ENCODE peak calls at places on chromosomes 1 and 21, in six cellular contexts. Z is left ventricle myocardium inferior, F is endodermal cell, M is uterus, B is heart right ventricle, U is OCI-LY7. C is an unnamed sample.

GRCh38 chr1:94743866-94744265 is 76.3 kb upstream of the SLC44A3 start:
- DNase-seq in Z (no peak), F (no peak), M (no peak), B (no peak), U (no peak), C (no peak)

GRCh38 chr1:119682141-119682540 is 29.6 kb upstream of the PHGDH start:
- DNase-seq in Z (no peak), F (no peak), M (no peak), B (no peak), U (no peak), C (no peak)

GRCh38 chr1:158026641-158027040 is 33.2 kb downstream of the KIRREL1 start:
- DNase-seq in Z (no peak), F (no peak), M (no peak), B (no peak), U (no peak), C (no peak)

GRCh38 chr1:7550261-7550850 is 220.7 kb upstream of the VAMP3 start:
- DNase-seq in Z (no peak), F (peak; percentile 93), M (no peak), B (no peak), U (no peak), C (no peak)

GRCh38 chr1:15916916-15917315 is 59.0 kb downstream of the ZBTB17 start:
- DNase-seq in Z (no peak), F (no peak), M (no peak), B (no peak), U (no peak), C (no peak)

GRCh38 chr1:3550511-3551289 is 60.6 kb downstream of the MEGF6 start:
- DNase-seq in Z (no peak), F (no peak), M (no peak), B (no peak), U (no peak), C (no peak)

GRCh38 chr1:85264150-85264549 is 4.7 kb upstream of the C1orf52 start:
- DNase-seq in Z (no peak), F (no peak), M (no peak), B (no peak), U (no peak), C (no peak)

GRCh38 chr1:207188901-207189300 is 84.9 kb downstream of the C4BPA start:
- DNase-seq in Z (no peak), F (no peak), M (no peak), B (no peak), U (no peak), C (no peak)

GRCh38 chr1:183272390-183272801 is 86.3 kb downstream of the LAMC2 start:
- DNase-seq in Z (no peak), F (no peak), M (no peak), B (no peak), U (no peak), C (no peak)

GRCh38 chr1:217506878-217507277 is 124.0 kb downstream of the GPATCH2 start:
- DNase-seq in Z (no peak), F (no peak), M (no peak), B (no peak), U (no peak), C (no peak)

GRCh38 chr1:113325039-113325438 is 65.3 kb upstream of the MAGI3 start:
- DNase-seq in Z (no peak), F (no peak), M (no peak), B (no peak), U (no peak), C (peak; percentile 7)

GRCh38 chr21:33817663-33818433 is 97.8 kb downstream of the ATP5PO start:
- DNase-seq in Z (no peak), F (no peak), M (no peak), B (no peak), U (no peak), C (no peak)

GRCh38 chr1:104648269-104648691 is 898.6 kb downstream of the AMY1C start:
- DNase-seq in Z (no peak), F (no peak), M (no peak), B (no peak), U (peak; percentile 53), C (peak; percentile 0)

GRCh38 chr1:53327183-53327941 is 508 bp downstream of the LRP8 start:
- DNase-seq in Z (no peak), F (peak; percentile 76), M (peak; percentile 27), B (peak; percentile 27), U (peak; percentile 78), C (no peak)

GRCh38 chr1:223429313-223429731 is 36.1 kb downstream of the CCDC185 start:
- DNase-seq in Z (no peak), F (no peak), M (no peak), B (no peak), U (no peak), C (no peak)

GRCh38 chr1:7589774-7590425 is 181.2 kb upstream of the VAMP3 start:
- DNase-seq in Z (no peak), F (no peak), M (no peak), B (no peak), U (no peak), C (no peak)

GRCh38 chr1:47745725-47746609 is 251.2 kb downstream of the TRABD2B start:
- DNase-seq in Z (no peak), F (peak; percentile 29), M (no peak), B (no peak), U (no peak), C (no peak)

GRCh38 chr1:48227165-48228013 is 4.9 kb downstream of the SLC5A9 start:
- DNase-seq in Z (no peak), F (no peak), M (no peak), B (no peak), U (peak; percentile 58), C (no peak)

DNA sequence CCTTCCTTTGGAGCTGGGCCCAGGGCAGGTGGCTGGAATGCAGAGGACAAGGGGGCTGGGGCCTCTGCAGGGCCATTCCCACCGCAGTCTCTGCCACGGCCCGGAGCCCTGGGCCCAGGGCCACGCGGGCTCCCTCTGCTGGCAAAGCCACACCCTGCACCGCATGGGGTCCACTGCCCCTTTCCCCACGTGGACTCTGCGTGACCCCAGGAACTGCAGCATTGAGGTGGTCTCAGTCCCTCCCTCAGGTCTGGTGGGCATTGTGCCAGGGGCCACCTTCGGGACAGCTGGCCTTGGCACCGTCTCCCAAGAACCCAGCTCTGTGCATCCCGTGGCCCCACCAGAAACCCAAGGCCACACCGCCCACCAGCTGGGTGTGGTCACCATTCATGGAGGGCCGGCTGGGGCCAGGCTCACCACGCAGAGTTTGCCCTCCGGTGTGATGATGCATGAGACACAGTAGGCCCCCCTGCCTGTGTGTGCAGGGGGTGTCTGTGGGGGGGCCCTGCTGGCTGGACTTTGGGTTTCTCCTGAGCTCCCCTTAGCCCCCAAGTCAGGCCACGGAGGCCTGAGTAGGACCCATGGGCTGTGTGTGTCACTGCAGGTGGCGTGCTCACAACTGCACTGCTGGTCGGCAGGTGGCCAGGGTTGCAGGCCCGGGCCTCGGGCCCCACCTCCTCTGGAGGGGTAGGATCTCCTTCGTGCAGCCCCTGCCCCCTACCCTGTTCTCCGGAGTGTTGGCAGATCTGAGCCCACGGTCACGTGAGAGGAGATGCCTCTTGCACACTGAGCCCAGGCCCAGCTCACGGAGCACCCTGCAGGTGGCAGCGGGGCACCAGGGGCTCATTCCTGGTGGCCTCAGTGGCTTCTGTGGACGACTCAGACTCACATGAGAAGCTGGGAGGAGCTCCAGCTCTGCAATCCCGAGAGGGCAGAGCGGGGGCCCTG is 5.7 kb downstream of the VWA1 start:
- DNase-seq in Z (peak; percentile 43), F (peak; percentile 76), M (peak; percentile 55), B (peak; percentile 72), U (peak; percentile 52), C (no peak)
- TF ChIP-seq CTCF in Z (peak; percentile 96), F (peak; percentile 83), M (peak; percentile 84), B (peak; percentile 90), U (peak; percentile 82), C (peak; percentile 97)

DNA sequence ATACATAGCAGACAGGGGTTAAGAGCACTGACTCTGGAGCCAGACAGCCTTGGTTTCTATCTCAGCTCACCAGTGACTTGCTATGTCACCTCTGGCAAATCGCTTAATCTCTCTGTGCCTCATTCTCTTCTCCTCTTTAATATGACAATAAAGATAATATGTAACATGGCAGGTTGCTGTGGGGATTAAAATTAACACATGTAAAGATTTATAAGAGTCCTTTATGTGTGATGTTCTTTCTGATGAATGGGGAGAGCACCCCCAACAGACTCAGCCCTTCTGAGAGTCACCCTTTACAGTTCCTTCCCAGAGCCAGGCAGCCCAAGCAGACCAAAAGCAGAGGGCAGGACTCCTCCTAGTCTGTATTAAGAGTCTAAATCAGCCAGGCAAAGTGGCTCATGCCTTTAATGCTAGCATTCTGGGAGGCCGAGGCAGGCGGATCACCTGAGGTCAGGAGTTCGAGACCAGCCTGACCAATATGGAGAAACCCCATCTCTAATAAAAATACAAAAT is 76.5 kb upstream of the SDC3 start:
- DNase-seq in Z (no peak), F (no peak), M (no peak), B (no peak), U (no peak), C (no peak)
- H3K36me3 ChIP-seq in Z (peaks cover 8% of the 10 kb centered on the region), F (peaks cover 68% of the 10 kb centered on the region), M (no peaks in the 10 kb centered on the region), B (peaks cover 28% of the 10 kb centered on the region), U (peaks cover 91% of the 10 kb centered on the region), C (peaks cover 2% of the 10 kb centered on the region)

GRCh38 chr1:65421341-65422174 is 1.1 kb downstream of the LEPR start:
- DNase-seq in Z (no peak), F (no peak), M (no peak), B (no peak), U (peak; percentile 10), C (no peak)
- H3K4me1 ChIP-seq in Z (peaks cover 34% of the 10 kb centered on the region), F (no peaks in the 10 kb centered on the region), M (peaks cover 9% of the 10 kb centered on the region), B (peaks cover 24% of the 10 kb centered on the region), U (peaks cover 20% of the 10 kb centered on the region), C (peaks cover 38% of the 10 kb centered on the region)

GRCh38 chr1:165871311-165872067 is 44.1 kb downstream of the UCK2 start:
- DNase-seq in Z (peak; percentile 50), F (peak; percentile 84), M (no peak), B (peak; percentile 27), U (peak; percentile 84), C (no peak)
- TF ChIP-seq CTCF in Z (peak; percentile 60), F (peak; percentile 76), M (no peak), B (peak; percentile 52), U (peak; percentile 89), C (peak; percentile 22)

C was measured in Panc1.